ENCODE peak calls at places on chromosomes 11 and 22, in four cellular contexts. One of them, this sample, is unnamed.

GRCh38 chr22:30305906-30306628 is 16.8 kb upstream of the CASTOR1 start:
- DNase-seq in thyroid gland: no peak
- DNase-seq in right lobe of liver: no peak
- DNase-seq in heart left ventricle: no peak
- DNase-seq in this sample: no peak

GRCh38 chr22:21887841-21888240 is 20.4 kb upstream of the MAPK1 start:
- DNase-seq in thyroid gland: no peak
- DNase-seq in right lobe of liver: no peak
- DNase-seq in heart left ventricle: no peak
- DNase-seq in this sample: no peak

GRCh38 chr11:133529807-133530500 is 2.3 kb downstream of the OPCML start:
- DNase-seq in thyroid gland: no peak
- DNase-seq in right lobe of liver: no peak
- DNase-seq in heart left ventricle: no peak
- DNase-seq in this sample: no peak

GRCh38 chr22:29214232-29214631 is 8.5 kb downstream of the EMID1 start:
- DNase-seq in thyroid gland: no peak
- DNase-seq in right lobe of liver: no peak
- DNase-seq in heart left ventricle: no peak
- DNase-seq in this sample: no peak

GRCh38 chr11:61279934-61280656 is 15.0 kb downstream of the VWCE start:
- DNase-seq in thyroid gland: peak
- DNase-seq in right lobe of liver: no peak
- DNase-seq in heart left ventricle: no peak
- DNase-seq in this sample: no peak

GRCh38 chr22:19375435-19375834 is 56.1 kb downstream of the HIRA start:
- DNase-seq in thyroid gland: no peak
- DNase-seq in right lobe of liver: no peak
- DNase-seq in heart left ventricle: no peak
- DNase-seq in this sample: no peak

GRCh38 chr11:1260023-1260501 is 37.2 kb downstream of the MUC5B start:
- DNase-seq in thyroid gland: no peak
- DNase-seq in right lobe of liver: no peak
- DNase-seq in heart left ventricle: no peak
- DNase-seq in this sample: peak

GRCh38 chr11:118358071-118358470 is 1.3 kb upstream of the UBE4A start:
- DNase-seq in thyroid gland: no peak
- DNase-seq in right lobe of liver: no peak
- DNase-seq in heart left ventricle: no peak
- DNase-seq in this sample: no peak

GRCh38 chr11:95067828-95068244 is 1.1 kb downstream of the SRSF8 start:
- DNase-seq in thyroid gland: no peak
- DNase-seq in right lobe of liver: no peak
- DNase-seq in heart left ventricle: peak
- DNase-seq in this sample: no peak

GRCh38 chr11:78331711-78332110 is 85.9 kb downstream of the GAB2 start:
- DNase-seq in thyroid gland: no peak
- DNase-seq in right lobe of liver: no peak
- DNase-seq in heart left ventricle: no peak
- DNase-seq in this sample: no peak

GRCh38 chr11:107018274-107018901 is at the start of gene GUCY1A2:
- DNase-seq in thyroid gland: peak
- DNase-seq in right lobe of liver: peak
- DNase-seq in heart left ventricle: peak
- DNase-seq in this sample: no peak

GRCh38 chr11:36008576-36008975 is 64.7 kb downstream of the LDLRAD3 start:
- DNase-seq in thyroid gland: no peak
- DNase-seq in right lobe of liver: no peak
- DNase-seq in heart left ventricle: no peak
- DNase-seq in this sample: no peak

GRCh38 chr11:13928566-13929251 is 33.8 kb upstream of the SPON1 start:
- DNase-seq in thyroid gland: no peak
- DNase-seq in right lobe of liver: no peak
- DNase-seq in heart left ventricle: no peak
- DNase-seq in this sample: no peak

GRCh38 chr11:134861490-134862107 is 449.6 kb upstream of the B3GAT1 start:
- DNase-seq in thyroid gland: no peak
- DNase-seq in right lobe of liver: no peak
- DNase-seq in heart left ventricle: no peak
- DNase-seq in this sample: no peak

GRCh38 chr11:4645974-4646373 is 2.2 kb downstream of the OR51E1 start:
- DNase-seq in thyroid gland: peak
- DNase-seq in right lobe of liver: no peak
- DNase-seq in heart left ventricle: peak
- DNase-seq in this sample: no peak

GRCh38 chr22:30423296-30423958 is 2.1 kb upstream of the MTFP1 start:
- DNase-seq in thyroid gland: peak
- DNase-seq in right lobe of liver: peak
- DNase-seq in heart left ventricle: peak
- DNase-seq in this sample: peak

GRCh38 chr11:855796-856195 is 13.1 kb downstream of the TSPAN4 start:
- DNase-seq in thyroid gland: no peak
- DNase-seq in right lobe of liver: no peak
- DNase-seq in heart left ventricle: no peak
- DNase-seq in this sample: no peak

GRCh38 chr11:28606930-28607329 is 498.7 kb downstream of the METTL15 start:
- DNase-seq in thyroid gland: no peak
- DNase-seq in right lobe of liver: no peak
- DNase-seq in heart left ventricle: no peak
- DNase-seq in this sample: no peak

GRCh38 chr11:102539567-102539966 is 9.0 kb upstream of the MMP7 start:
- DNase-seq in thyroid gland: no peak
- DNase-seq in right lobe of liver: no peak
- DNase-seq in heart left ventricle: no peak
- DNase-seq in this sample: no peak

GRCh38 chr11:117076941-117077659 is 21.1 kb downstream of the SIK3 start:
- DNase-seq in thyroid gland: peak
- DNase-seq in right lobe of liver: no peak
- DNase-seq in heart left ventricle: no peak
- DNase-seq in this sample: no peak

GRCh38 chr22:25602924-25603323 is 38.4 kb downstream of the GRK3 start:
- DNase-seq in thyroid gland: no peak
- DNase-seq in right lobe of liver: no peak
- DNase-seq in heart left ventricle: no peak
- DNase-seq in this sample: no peak

GRCh38 chr22:42473484-42474193 is 41.4 kb upstream of the NFAM1 start:
- DNase-seq in thyroid gland: no peak
- DNase-seq in right lobe of liver: no peak
- DNase-seq in heart left ventricle: no peak
- DNase-seq in this sample: no peak

GRCh38 chr22:44595841-44596341 is 97.9 kb upstream of the RTL6 start:
- DNase-seq in thyroid gland: peak
- DNase-seq in right lobe of liver: no peak
- DNase-seq in heart left ventricle: no peak
- DNase-seq in this sample: no peak

DNA sequence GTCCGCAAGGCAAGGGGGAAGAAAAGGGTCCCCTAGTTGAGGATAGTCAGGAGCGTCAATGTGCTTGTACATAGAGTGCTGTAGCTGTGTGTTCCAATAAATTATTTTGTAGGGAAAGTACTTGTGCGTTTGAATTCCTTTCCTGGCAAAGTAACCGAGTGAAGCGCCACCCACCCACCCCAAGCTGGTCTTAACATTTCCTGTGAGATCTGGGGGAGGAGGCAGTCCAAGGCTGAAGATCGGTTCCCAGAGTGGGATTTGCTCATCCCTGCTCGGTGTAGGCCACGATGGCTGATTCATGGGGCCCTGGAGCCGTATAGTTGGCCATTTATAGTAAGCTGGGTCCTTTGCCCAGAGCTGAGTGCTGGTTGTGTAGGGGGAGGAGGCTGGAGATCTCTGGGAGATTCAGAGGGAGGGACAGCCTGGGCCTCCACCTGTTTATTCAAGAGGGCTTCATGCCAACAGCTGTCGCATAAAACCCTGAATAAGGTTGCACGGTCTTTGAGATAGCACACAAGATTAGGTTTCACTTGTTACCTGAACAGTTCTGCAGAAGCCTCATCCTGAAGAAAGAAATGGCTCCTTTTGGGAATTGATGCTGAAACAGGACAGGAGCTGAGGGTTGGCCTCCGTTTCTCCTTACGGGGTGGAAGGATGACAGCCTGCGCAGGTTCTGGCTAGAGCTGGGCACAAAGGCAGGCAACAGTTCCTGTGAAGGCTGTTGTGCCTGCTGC is 2.4 kb downstream of the ATF4 start:
- DNase-seq in thyroid gland: peak
- DNase-seq in right lobe of liver: peak
- DNase-seq in heart left ventricle: no peak
- DNase-seq in this sample: peak
- TF ChIP-seq POLR2A in thyroid gland: no peak
- TF ChIP-seq POLR2A in right lobe of liver: no peak
- TF ChIP-seq POLR2A in heart left ventricle: no peak
- TF ChIP-seq POLR2A in this sample: peak

DNA sequence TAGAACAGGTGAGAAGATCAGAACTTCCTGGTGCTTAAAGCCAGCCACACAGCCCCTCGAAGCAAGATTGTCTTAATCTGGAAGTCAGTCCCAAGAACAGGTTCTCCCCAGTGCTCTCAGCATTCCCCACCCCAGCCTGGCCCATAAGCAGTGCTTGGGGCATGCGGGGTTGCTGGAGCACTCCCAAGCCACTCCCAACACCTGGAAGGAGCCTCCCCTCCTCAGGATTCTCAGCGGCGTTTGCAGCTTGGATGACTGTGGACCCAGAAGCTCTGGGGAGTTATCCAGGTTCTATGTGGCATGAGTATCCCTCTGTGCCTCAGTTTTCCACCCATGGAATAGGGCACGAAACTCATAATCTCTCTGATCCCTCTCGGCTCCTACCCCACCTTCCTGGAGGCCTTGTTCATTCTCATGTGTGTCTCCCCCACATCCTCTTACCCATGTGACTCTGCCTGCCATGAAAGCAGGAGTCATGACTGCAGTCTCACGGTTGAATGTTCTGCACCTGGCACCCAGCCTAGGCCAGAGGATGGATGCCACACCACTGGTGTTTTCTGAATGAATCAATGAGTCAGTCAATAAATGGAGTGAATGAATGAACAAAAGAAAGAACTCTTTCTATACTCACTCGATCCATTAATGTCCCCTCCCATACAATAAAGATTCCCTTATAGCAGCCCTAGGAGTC is 33.4 kb upstream of the WNT7B start:
- DNase-seq in thyroid gland: peak
- DNase-seq in right lobe of liver: peak
- DNase-seq in heart left ventricle: peak
- DNase-seq in this sample: no peak
- TF ChIP-seq POLR2A in thyroid gland: no peak
- TF ChIP-seq POLR2A in right lobe of liver: no peak
- TF ChIP-seq POLR2A in heart left ventricle: no peak
- TF ChIP-seq POLR2A in this sample: no peak

GRCh38 chr11:70312401-70313357 is 42.2 kb downstream of the PPFIA1 start:
- DNase-seq in thyroid gland: peak
- DNase-seq in right lobe of liver: no peak
- DNase-seq in heart left ventricle: no peak
- DNase-seq in this sample: no peak

GRCh38 chr11:70313945-70314344 is 43.5 kb downstream of the PPFIA1 start:
- DNase-seq in thyroid gland: no peak
- DNase-seq in right lobe of liver: no peak
- DNase-seq in heart left ventricle: no peak
- DNase-seq in this sample: no peak

GRCh38 chr11:70317576-70318305 is 47.3 kb downstream of the PPFIA1 start:
- DNase-seq in thyroid gland: peak
- DNase-seq in right lobe of liver: no peak
- DNase-seq in heart left ventricle: no peak
- DNase-seq in this sample: no peak

GRCh38 chr11:70315726-70316125 is 45.2 kb downstream of the PPFIA1 start:
- DNase-seq in thyroid gland: no peak
- DNase-seq in right lobe of liver: no peak
- DNase-seq in heart left ventricle: no peak
- DNase-seq in this sample: no peak

DNA sequence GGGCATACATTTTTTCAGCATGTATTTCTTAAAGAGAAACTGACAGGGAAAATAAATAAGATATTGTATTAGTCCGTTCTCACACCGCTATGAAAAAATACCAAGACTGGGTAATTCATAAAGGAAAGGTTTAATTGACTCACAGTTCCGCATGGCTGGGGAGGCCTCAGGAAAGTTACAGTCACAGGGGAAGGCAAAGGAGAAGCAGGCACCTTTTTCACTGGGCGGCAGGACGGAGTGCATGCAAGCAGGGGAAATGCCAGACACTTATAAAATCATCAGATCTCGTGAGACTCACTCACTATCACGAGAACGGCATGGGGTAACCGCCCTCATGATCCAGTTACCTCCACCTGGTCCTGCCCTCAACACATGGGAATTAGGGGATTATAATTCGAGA is 44.2 kb downstream of the PPFIA1 start:
- DNase-seq in thyroid gland: peak
- DNase-seq in right lobe of liver: no peak
- DNase-seq in heart left ventricle: no peak
- DNase-seq in this sample: no peak
- TF ChIP-seq POLR2A in thyroid gland: no peak
- TF ChIP-seq POLR2A in right lobe of liver: no peak
- TF ChIP-seq POLR2A in heart left ventricle: no peak
- TF ChIP-seq POLR2A in this sample: no peak

DNA sequence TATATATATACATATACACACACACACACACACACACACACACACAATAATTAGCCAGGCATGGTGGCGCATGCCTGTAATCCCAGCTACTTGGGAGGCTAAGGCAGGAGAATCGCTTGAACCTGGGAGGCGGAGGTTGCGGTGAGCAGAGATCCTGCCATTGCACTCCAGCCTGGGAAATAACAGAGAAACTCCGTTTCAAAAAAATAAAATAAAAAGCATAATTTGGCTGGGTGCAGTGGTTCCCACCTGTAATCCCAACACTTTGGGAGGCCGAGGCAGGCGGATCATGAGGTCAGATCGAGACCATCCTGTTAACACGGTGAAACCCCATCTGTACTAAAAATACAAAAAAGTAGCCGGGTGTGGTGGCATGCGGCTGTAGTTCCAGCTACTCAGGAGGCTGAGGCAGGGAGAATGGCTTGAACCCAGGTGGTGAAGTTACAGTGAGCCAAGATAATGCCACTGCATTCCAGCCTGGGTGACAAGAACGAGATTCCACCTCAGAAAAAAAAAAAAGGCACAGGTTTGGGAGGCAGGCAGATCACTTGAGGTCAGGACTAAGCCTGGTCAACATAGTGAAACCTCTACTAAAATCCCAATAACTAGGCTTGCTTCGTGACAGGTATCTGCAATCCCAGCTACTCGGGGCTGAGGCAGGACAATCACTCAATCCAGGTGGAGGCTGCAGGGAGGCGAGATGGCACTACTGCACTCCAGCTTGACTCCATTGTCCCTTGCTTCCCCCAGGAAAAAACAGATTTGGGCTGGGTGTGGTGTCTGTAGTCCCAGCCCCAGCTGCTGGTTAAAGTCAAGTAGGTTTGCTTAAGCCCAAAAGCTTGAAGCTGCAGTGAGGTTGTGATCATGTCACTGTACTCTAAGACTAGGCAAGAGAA is 11.8 kb upstream of the WDR74 start:
- DNase-seq in thyroid gland: no peak
- DNase-seq in right lobe of liver: no peak
- DNase-seq in heart left ventricle: no peak
- DNase-seq in this sample: no peak
- TF ChIP-seq POLR2A in thyroid gland: no peak
- TF ChIP-seq POLR2A in right lobe of liver: no peak
- TF ChIP-seq POLR2A in heart left ventricle: no peak
- TF ChIP-seq POLR2A in this sample: no peak